ENCODE peak calls at places on chromosomes 5 and 9, in four cellular contexts. X is stimulated activated CD4-positive, alpha-beta T cell treated with anti-CD3 and anti-CD28 coated beads, Interleukin-1b, Interleukin-23, amount 100 ng/mL, for 24 hours; Z is activated effector memory CD4-positive, alpha-beta T cell treated with Interleukin-2 at 50 U/mL for 16 hours; F is ovary. M is an unnamed sample.

GRCh38 chr5:135578685-135579341 is at the start of gene CXCL14:
- DNase-seq in Z (no peak), F (no peak), X (no peak), M (no peak)

GRCh38 chr9:75941066-75941465 is 50.6 kb downstream of the PCSK5 start:
- DNase-seq in Z (no peak), X (no peak), F (no peak), M (no peak)

GRCh38 chr9:134616341-134616740 is 25.3 kb upstream of the COL5A1 start:
- DNase-seq in F (no peak), X (no peak), Z (no peak), M (no peak)

GRCh38 chr5:143401846-143402463 is 1.5 kb downstream of the NR3C1 start:
- DNase-seq in X (no peak), F (no peak), Z (no peak), M (peak; percentile 20)

GRCh38 chr5:161078793-161079192 is 226.8 kb upstream of the ATP10B start:
- DNase-seq in Z (no peak), F (no peak), X (no peak), M (no peak)

GRCh38 chr5:32779754-32780415 is 68.8 kb downstream of the NPR3 start:
- DNase-seq in F (no peak), Z (no peak), X (no peak), M (no peak)

GRCh38 chr5:139908749-139909148 is 113.1 kb downstream of the PSD2 start:
- DNase-seq in Z (no peak), X (no peak), F (peak; percentile 88), M (no peak)

GRCh38 chr9:127742435-127743088 is 7.5 kb upstream of the TOR2A start:
- DNase-seq in X (no peak), F (peak; percentile 82), Z (no peak), M (no peak)

GRCh38 chr9:2116073-2116472 is 100.9 kb downstream of the SMARCA2 start:
- DNase-seq in F (no peak), X (no peak), Z (no peak), M (no peak)

GRCh38 chr9:134301387-134302129 is 24.7 kb upstream of the RXRA start:
- DNase-seq in Z (peak; percentile 60), X (no peak), F (no peak), M (peak; percentile 56)

GRCh38 chr9:82354260-82354659 is 365.7 kb downstream of the SPATA31D1 start:
- DNase-seq in F (no peak), X (no peak), Z (no peak), M (no peak)

GRCh38 chr9:19995619-19996018 is 206.8 kb upstream of the SLC24A2 start:
- DNase-seq in Z (no peak), X (no peak), F (no peak), M (no peak)

GRCh38 chr5:136043968-136044610 is 15.3 kb downstream of the TGFBI start:
- DNase-seq in Z (no peak), X (no peak), F (no peak), M (no peak)

GRCh38 chr9:131419029-131419614 is 25.2 kb downstream of the PRRC2B start:
- DNase-seq in F (no peak), Z (no peak), X (no peak), M (no peak)

GRCh38 chr5:151451626-151452520 is 4.5 kb downstream of the SLC36A1 start:
- DNase-seq in Z (no peak), X (no peak), F (no peak), M (no peak)

GRCh38 chr9:28166179-28166578 is 592.9 kb upstream of the C9orf72 start:
- DNase-seq in Z (no peak), X (no peak), F (no peak), M (no peak)